ENCODE peak calls at places on chromosomes 12 and 14, in four cellular contexts. C, X, E and K are unnamed samples.

GRCh38 chr12:46908236-46908935 is 82.6 kb upstream of the SLC38A4 start:
- DNase-seq in C (no peak), E (no peak), X (no peak), K (no peak)

GRCh38 chr12:63420206-63420644 is 248.1 kb downstream of the DPY19L2 start:
- DNase-seq in E (peak), X (peak), C (peak), K (peak)

GRCh38 chr12:5873341-5873919 is 71.6 kb downstream of the ANO2 start:
- DNase-seq in C (no peak), X (no peak), E (no peak), K (no peak)

GRCh38 chr12:19288161-19288560 is 151.1 kb upstream of the AEBP2 start:
- DNase-seq in E (no peak), C (no peak), X (no peak), K (no peak)

GRCh38 chr12:108933950-108934349 is 54.1 kb downstream of the DAO start:
- DNase-seq in E (no peak), C (no peak), X (no peak), K (no peak)

GRCh38 chr12:97763113-97763512 is 300.5 kb downstream of the RMST start:
- DNase-seq in E (no peak), C (no peak), X (no peak), K (no peak)

GRCh38 chr12:124923906-124924734 is 9.7 kb upstream of the UBC start:
- DNase-seq in E (peak), C (no peak), X (no peak), K (no peak)

GRCh38 chr12:127108360-127109215 is 1158.4 kb upstream of the TMEM132C start:
- DNase-seq in X (peak), E (peak), C (no peak), K (peak)

GRCh38 chr12:2692156-2692555 is 102.6 kb upstream of the FKBP4 start:
- DNase-seq in X (no peak), E (no peak), C (no peak), K (no peak)

GRCh38 chr14:34872822-34873590 is 2.2 kb downstream of the BAZ1A start:
- DNase-seq in C (no peak), X (no peak), E (no peak), K (peak)

GRCh38 chr12:44930972-44931600 is 55.0 kb upstream of the NELL2 start:
- DNase-seq in E (peak), X (peak), C (no peak), K (peak)

GRCh38 chr12:47312794-47313426 is 233.2 kb upstream of the AMIGO2 start:
- DNase-seq in C (no peak), X (no peak), E (peak), K (no peak)

GRCh38 chr14:34946699-34947098 is 36.1 kb upstream of the SRP54 start:
- DNase-seq in E (no peak), X (no peak), C (no peak), K (no peak)

GRCh38 chr14:74571441-74571841 is 40.6 kb downstream of the LTBP2 start:
- DNase-seq in E (no peak), X (no peak), C (no peak), K (no peak)

GRCh38 chr12:109153711-109154434 is 37.5 kb downstream of the ACACB start:
- DNase-seq in C (no peak), E (peak), X (peak), K (peak)

GRCh38 chr12:68479261-68479581 is 131.5 kb upstream of the RAP1B start:
- DNase-seq in C (no peak), X (no peak), E (no peak), K (no peak)

GRCh38 chr14:95119336-95119735 is 38.0 kb downstream of the DICER1 start:
- DNase-seq in C (no peak), E (no peak), X (no peak), K (no peak)

GRCh38 chr14:65847065-65847847 is 434.7 kb downstream of the FUT8 start:
- DNase-seq in E (peak), C (peak), X (no peak), K (no peak)

GRCh38 chr14:71703477-71703876 is 228.8 kb upstream of the RGS6 start:
- DNase-seq in C (no peak), X (no peak), E (no peak), K (no peak)

GRCh38 chr14:96586056-96586455 is 83.9 kb downstream of the PAPOLA start:
- DNase-seq in X (no peak), E (no peak), C (no peak), K (no peak)

GRCh38 chr12:109722022-109722752 is 8.6 kb downstream of the FAM222A start:
- DNase-seq in E (no peak), C (no peak), X (no peak), K (peak)

DNA sequence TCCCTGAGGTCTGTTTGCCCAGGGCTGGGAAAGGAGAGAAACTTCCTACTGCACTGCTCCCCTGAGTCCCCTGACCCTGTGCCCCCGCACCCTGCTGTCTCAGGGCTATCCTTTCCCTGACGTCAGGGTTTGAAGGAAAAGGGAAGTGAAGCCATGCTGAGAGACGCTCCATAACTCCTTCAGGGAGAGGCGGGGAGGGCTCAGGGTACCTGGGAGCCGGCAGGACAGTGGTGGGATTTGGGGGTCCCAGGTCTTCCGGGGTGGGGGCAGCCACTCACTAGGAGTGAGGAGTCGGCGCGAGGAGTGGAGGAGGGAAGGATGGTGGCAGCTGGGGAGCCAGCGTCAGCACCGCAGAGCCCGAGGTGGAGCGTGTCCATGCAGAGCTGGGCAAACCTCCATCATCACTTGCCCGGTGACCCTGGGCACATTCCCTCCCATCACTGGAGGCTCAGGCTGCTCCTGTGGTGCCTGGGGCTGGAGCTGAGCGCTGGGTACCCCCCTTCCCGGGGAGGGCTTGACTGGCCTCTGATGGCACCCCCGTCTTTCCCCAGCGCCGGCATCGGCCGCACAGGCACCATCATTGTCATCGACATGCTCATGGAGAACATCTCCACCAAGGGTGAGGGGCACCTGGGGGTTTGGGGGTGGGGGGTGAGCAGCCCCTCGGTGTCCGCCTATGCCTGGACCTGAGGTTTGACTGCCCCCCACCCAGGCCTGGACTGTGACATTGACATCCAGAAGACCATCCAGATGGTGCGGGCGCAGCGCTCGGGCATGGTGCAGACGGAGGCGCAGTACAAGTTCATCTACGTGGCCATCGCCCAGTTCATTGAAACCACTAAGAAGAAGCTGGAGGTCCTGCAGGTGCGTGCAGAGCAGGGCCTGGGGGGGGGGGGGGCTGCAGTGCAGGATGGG is 8.5 kb downstream of the PTPN6 start:
- DNase-seq in E (no peak), X (no peak), C (no peak), K (no peak)
- TF ChIP-seq FOXK2 in E (no peak), X (no peak), C (no peak), K (no peak)

GRCh38 chr14:77037338-77037782 is 8.9 kb upstream of the IRF2BPL start:
- DNase-seq in E (no peak), C (no peak), X (no peak), K (no peak)
- TF ChIP-seq FOXK2 in E (no peak), C (no peak), X (no peak), K (no peak)

GRCh38 chr12:117151195-117152031 is 38.9 kb downstream of the FBXO21 start:
- DNase-seq in X (peak), C (no peak), E (peak), K (peak)
- TF ChIP-seq FOXK2 in X (no peak), C (no peak), E (no peak), K (no peak)

GRCh38 chr14:68951051-68951797 is 27.9 kb downstream of the ACTN1 start:
- DNase-seq in X (no peak), E (peak), C (no peak), K (no peak)

GRCh38 chr14:68952544-68953535 is 26.3 kb downstream of the ACTN1 start:
- DNase-seq in E (peak), C (no peak), X (no peak), K (no peak)

GRCh38 chr14:68950111-68950510 is 29.0 kb downstream of the ACTN1 start:
- DNase-seq in X (no peak), C (no peak), E (no peak), K (peak)

GRCh38 chr14:68949236-68949965 is 29.7 kb downstream of the ACTN1 start:
- DNase-seq in X (no peak), C (no peak), E (no peak), K (no peak)

DNA sequence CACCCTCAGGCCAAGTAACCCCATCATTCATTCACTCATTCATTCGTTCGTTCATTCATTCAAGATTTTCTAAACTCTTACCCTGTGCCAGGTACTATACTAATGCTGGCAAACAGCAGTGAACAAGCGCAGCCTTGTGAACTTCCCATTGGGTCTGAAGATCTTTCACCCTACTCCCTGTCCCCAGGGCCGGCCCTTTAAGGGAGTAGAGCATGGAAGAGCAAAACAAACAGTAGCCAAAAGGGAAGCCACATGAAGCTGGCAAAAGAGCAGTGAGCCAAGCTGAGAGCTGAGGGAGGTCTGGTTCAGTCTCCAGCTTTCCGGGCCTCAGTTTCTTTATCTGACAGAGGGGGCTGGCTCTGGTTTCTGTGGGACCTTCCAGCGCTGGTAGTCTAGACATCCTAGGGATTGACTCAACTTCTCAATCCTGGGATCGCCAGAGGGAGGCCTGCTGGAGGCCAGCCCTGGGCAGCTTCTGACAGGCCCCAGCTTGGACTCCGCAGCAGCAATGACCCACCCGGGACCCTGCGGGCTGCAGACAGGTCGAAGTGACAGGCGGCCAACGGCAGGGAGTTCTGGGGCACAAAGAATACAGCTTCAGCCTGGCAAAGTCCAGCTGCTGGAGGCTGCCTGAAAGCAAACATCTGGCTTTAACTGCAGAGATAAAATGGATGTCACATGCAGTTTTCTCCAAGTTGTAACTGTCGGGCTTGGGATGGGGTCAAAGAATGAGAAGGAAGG is 27.1 kb downstream of the ACTN1 start:
- DNase-seq in C (no peak), E (no peak), X (no peak), K (no peak)
- TF ChIP-seq FOXK2 in C (no peak), E (no peak), X (no peak), K (no peak)

GRCh38 chr14:99687284-99688209 is 3.4 kb downstream of the CYP46A1 start:
- DNase-seq in X (no peak), E (peak), C (no peak), K (peak)
- TF ChIP-seq FOXK2 in X (no peak), E (no peak), C (no peak), K (no peak)

GRCh38 chr12:110913119-110914056 is 7.0 kb downstream of the MYL2 start:
- DNase-seq in X (no peak), E (no peak), C (peak), K (no peak)

GRCh38 chr12:110917467-110917866 is 2.9 kb downstream of the MYL2 start:
- DNase-seq in E (no peak), X (no peak), C (no peak), K (peak)

GRCh38 chr12:110919720-110920119 is 659 bp downstream of the MYL2 start:
- DNase-seq in E (no peak), C (no peak), X (no peak), K (no peak)

GRCh38 chr12:110917961-110918360 is 2.4 kb downstream of the MYL2 start:
- DNase-seq in E (no peak), X (no peak), C (no peak), K (no peak)

DNA sequence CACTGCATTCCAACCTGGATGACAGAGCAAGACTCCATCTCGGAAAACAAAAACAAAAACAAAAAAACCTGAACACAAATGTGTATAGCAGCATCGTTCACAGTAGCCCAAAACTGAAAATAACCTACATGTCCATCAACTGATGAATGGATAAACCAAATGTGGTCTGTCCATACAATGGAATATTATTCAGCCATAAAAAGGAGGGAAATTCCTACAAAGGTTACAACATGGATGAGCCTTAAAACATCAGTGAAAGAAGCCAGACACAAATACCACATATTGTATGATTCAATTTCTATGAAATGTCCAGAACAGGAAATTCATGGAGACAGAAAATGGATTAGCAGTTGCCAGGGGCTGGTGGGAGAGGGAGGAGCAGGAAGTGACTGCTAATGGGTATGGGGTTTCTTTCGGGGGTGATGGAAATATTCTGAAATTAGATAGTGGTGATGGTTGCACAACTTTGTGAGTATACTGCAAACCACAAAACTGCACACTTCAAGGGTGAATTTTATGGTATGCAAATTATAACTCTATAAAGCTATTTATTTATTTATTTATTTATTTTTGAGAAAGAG is 4.0 kb downstream of the MYL2 start:
- DNase-seq in X (no peak), C (no peak), E (no peak), K (no peak)
- TF ChIP-seq FOXK2 in X (no peak), C (no peak), E (no peak), K (no peak)